ENCODE peak calls at places on chromosomes 1 and 21, in four cellular contexts. B, M, L and E are unnamed samples.

GRCh38 chr21:32135401-32136363 is 143.2 kb downstream of the MIS18A start:
- DNase-seq in B (no peak), M (peak; percentile 1), L (no peak), E (peak; percentile 20)

GRCh38 chr1:101438359-101438758 is 201.5 kb downstream of the S1PR1 start:
- DNase-seq in B (no peak), M (peak; percentile 2), L (peak; percentile 31), E (no peak)

GRCh38 chr1:94048413-94049164 is 72.4 kb downstream of the ABCA4 start:
- DNase-seq in B (no peak), M (no peak), L (peak; percentile 50), E (peak; percentile 62)

GRCh38 chr1:167880570-167880969 is 33.4 kb downstream of the ADCY10 start:
- DNase-seq in B (no peak), L (no peak), M (peak; percentile 17), E (no peak)

GRCh38 chr1:67535474-67535873 is 105.3 kb upstream of the SERBP1 start:
- DNase-seq in B (peak; percentile 41), L (peak; percentile 73), M (peak; percentile 87), E (peak; percentile 77)

GRCh38 chr1:8015036-8015808 is 10.9 kb downstream of the ERRFI1 start:
- DNase-seq in B (no peak), M (peak; percentile 89), L (peak; percentile 86), E (no peak)

GRCh38 chr1:211352985-211353515 is 26.4 kb downstream of the TRAF5 start:
- DNase-seq in L (peak; percentile 58), B (no peak), M (no peak), E (no peak)

GRCh38 chr1:233647083-233647482 is 33.2 kb downstream of the KCNK1 start:
- DNase-seq in M (no peak), B (no peak), L (no peak), E (no peak)

GRCh38 chr1:67059331-67059730 is 5.4 kb upstream of the SLC35D1 start:
- DNase-seq in M (peak; percentile 16), L (no peak), B (no peak), E (no peak)

GRCh38 chr21:28516011-28516410 is 476.7 kb downstream of the LTN1 start:
- DNase-seq in B (no peak), L (no peak), M (no peak), E (no peak)

GRCh38 chr21:31554511-31555022 is 104.9 kb upstream of the SOD1 start:
- DNase-seq in L (peak; percentile 90), B (no peak), M (peak; percentile 5), E (peak; percentile 63)

GRCh38 chr1:205434738-205435137 is 12.9 kb upstream of the LEMD1 start:
- DNase-seq in B (no peak), L (no peak), M (no peak), E (no peak)

GRCh38 chr1:228455715-228456114 is 31.5 kb upstream of the RNF187 start:
- DNase-seq in B (no peak), M (peak; percentile 31), L (no peak), E (no peak)

GRCh38 chr1:77100870-77101269 is 118.4 kb downstream of the PIGK start:
- DNase-seq in M (peak; percentile 1), B (no peak), L (no peak), E (no peak)

GRCh38 chr1:38561110-38561509 is 298.5 kb downstream of the RRAGC start:
- DNase-seq in M (no peak), B (no peak), L (no peak), E (no peak)

GRCh38 chr1:109705411-109705810 is 6.6 kb upstream of the GSTM5 start:
- DNase-seq in L (no peak), M (peak; percentile 0), B (no peak), E (no peak)

GRCh38 chr1:10613340-10613739 is 138.6 kb downstream of the PEX14 start:
- DNase-seq in B (no peak), M (no peak), L (no peak), E (peak; percentile 16)

GRCh38 chr1:108815566-108815965 is 41.3 kb downstream of the AKNAD1 start:
- DNase-seq in L (no peak), B (no peak), M (no peak), E (no peak)

GRCh38 chr21:42317826-42318746 is 2.9 kb upstream of the TFF3 start:
- DNase-seq in B (no peak), M (no peak), L (no peak), E (no peak)

GRCh38 chr1:156579472-156579871 is at the start of gene TTC24:
- DNase-seq in M (no peak), B (no peak), L (no peak), E (no peak)

GRCh38 chr21:41931041-41931451 is 22.8 kb downstream of the C2CD2 start:
- DNase-seq in M (no peak), B (no peak), L (peak; percentile 19), E (no peak)

GRCh38 chr21:38652396-38652795 is 153.3 kb upstream of the ETS2 start:
- DNase-seq in L (no peak), B (no peak), M (no peak), E (no peak)

GRCh38 chr1:31101147-31101502 is 35.6 kb upstream of the PUM1 start:
- DNase-seq in L (peak; percentile 23), B (no peak), M (peak; percentile 67), E (no peak)

GRCh38 chr1:236908669-236909068 is 95.6 kb downstream of the MT1HL1 start:
- DNase-seq in M (no peak), L (no peak), B (no peak), E (no peak)

GRCh38 chr1:197081117-197081753 is 14.2 kb upstream of the F13B start:
- DNase-seq in M (no peak), B (no peak), L (peak; percentile 66), E (no peak)

GRCh38 chr1:76942549-76942948 is 75.3 kb downstream of the ST6GALNAC5 start:
- DNase-seq in M (peak; percentile 76), B (no peak), L (no peak), E (no peak)

GRCh38 chr21:25373126-25374082 is 233.9 kb downstream of the MRPL39 start:
- DNase-seq in B (no peak), L (peak; percentile 84), M (no peak), E (peak; percentile 79)

GRCh38 chr1:178126790-178127189 is 32.9 kb downstream of the RASAL2 start:
- DNase-seq in M (peak; percentile 95), L (peak; percentile 59), B (no peak), E (no peak)

GRCh38 chr1:212754715-212755114 is 36.9 kb downstream of the NSL1 start:
- DNase-seq in B (no peak), M (no peak), L (peak; percentile 34), E (no peak)

GRCh38 chr1:64162151-64162550 is 41.3 kb upstream of the UBE2U start:
- DNase-seq in L (no peak), B (no peak), M (no peak), E (no peak)

GRCh38 chr21:26835027-26835713 is 10.0 kb downstream of the ADAMTS1 start:
- DNase-seq in L (peak; percentile 61), M (peak; percentile 85), B (no peak), E (no peak)

GRCh38 chr1:42674682-42675081 is 7.5 kb upstream of the YBX1 start:
- DNase-seq in L (no peak), B (no peak), M (no peak), E (no peak)

GRCh38 chr1:111227875-111228747 is 598 bp downstream of the CHI3L2 start:
- DNase-seq in M (peak; percentile 93), L (no peak), B (no peak), E (no peak)

GRCh38 chr1:9275567-9276034 is 17.1 kb upstream of the SPSB1 start:
- DNase-seq in L (peak; percentile 70), M (peak; percentile 92), B (no peak), E (no peak)

GRCh38 chr1:210582186-210582981 is 253.7 kb downstream of the HHAT start:
- DNase-seq in L (no peak), B (no peak), M (no peak), E (no peak)

GRCh38 chr1:38018864-38019343 is 6.4 kb downstream of the UTP11 start:
- DNase-seq in L (peak; percentile 53), B (no peak), M (peak; percentile 60), E (no peak)

GRCh38 chr1:113124366-113124765 is 51.4 kb downstream of the LRIG2 start:
- DNase-seq in B (no peak), L (no peak), M (no peak), E (no peak)

GRCh38 chr1:54519709-54520108 is 28.3 kb upstream of the ACOT11 start:
- DNase-seq in B (no peak), M (no peak), L (peak; percentile 73), E (peak; percentile 65)

GRCh38 chr1:204434116-204434755 is 22.6 kb upstream of the PPP1R15B start:
- DNase-seq in B (no peak), L (no peak), M (no peak), E (no peak)

GRCh38 chr1:160807242-160807641 is 11.3 kb downstream of the LY9 start:
- DNase-seq in B (no peak), L (no peak), M (no peak), E (no peak)
- H3K56ac ChIP-seq in B (no peak overlapping the region), L (no peak overlapping the region), M (no peak overlapping the region), E (no peak overlapping the region)

GRCh38 chr1:176612791-176613190 is 149.8 kb downstream of the PAPPA2 start:
- DNase-seq in B (no peak), L (no peak), M (no peak), E (no peak)
- H3K56ac ChIP-seq in B (no peak overlapping the region), L (no peak overlapping the region), M (no peak overlapping the region), E (no peak overlapping the region)

DNA sequence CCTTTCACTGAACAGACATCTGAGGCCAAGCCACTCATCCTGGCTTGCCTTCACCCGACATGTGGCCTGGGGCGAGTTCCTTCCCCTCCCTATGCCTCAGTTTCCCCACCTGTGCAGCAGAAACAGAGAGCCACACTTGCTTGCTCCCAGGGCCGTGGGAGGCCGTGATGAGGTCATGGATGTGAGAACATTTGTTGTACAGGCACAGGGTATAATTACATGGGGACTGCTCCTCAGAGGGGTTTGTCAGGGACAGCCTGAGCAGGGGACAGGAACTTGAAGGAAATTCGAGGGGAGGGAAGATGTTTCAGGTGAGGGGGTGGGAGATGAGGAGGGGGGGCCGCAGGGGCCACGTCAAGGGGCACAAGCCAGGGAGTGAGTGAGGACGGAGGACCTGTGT is 56.1 kb downstream of the ALPL start:
- DNase-seq in M (no peak), L (no peak), B (no peak), E (no peak)
- H3K56ac ChIP-seq in M (no peak overlapping the region), L (no peak overlapping the region), B (no peak overlapping the region), E (no peak overlapping the region)

DNA sequence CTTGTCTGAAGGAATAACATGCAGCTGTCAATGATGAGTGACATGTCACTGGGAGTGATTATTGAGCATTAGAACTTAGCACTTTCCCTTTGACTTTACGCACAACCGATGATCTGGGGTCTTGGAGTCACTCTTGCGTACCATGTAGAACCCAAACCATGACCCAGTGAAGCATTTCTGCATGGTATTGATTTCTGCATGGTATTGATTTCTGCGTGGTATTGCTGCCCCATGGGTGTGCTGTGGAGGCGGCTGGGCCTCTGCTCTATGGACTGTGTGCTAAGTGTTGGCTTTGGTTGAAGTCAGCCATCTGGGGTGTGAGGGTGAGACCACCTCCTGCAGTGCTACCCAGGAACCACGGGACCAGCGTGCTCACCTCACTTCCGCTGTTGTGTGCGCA is 98.0 kb downstream of the ADARB1 start:
- DNase-seq in B (no peak), L (no peak), M (no peak), E (no peak)
- H3K56ac ChIP-seq in B (no peak overlapping the region), L (no peak overlapping the region), M (no peak overlapping the region), E (no peak overlapping the region)

GRCh38 chr1:235113183-235113917 is 15.3 kb downstream of the TOMM20 start:
- DNase-seq in L (no peak), M (no peak), B (no peak), E (no peak)
- H3K56ac ChIP-seq in L (no peak overlapping the region), M (no peak overlapping the region), B (no peak overlapping the region), E (no peak overlapping the region)